ENCODE peak calls at places on chromosomes 13 and 19, in five cellular contexts. X is NCI-H1930; E is stimulated activated CD4-positive, alpha-beta T cell treated with anti-CD3 and anti-CD28 coated beads, Interleukin-4, amount 100 ng/mL, for 48 hours; Z is LoVo; Y is colonic mucosa. C is an unnamed sample.

GRCh38 chr19:1151917-1152601 is 22.0 kb downstream of the SBNO2 start:
- DNase-seq in X (no peak), E (no peak), Z (no peak), Y (no peak), C (no peak)

GRCh38 chr19:1248454-1249297 is at the start of gene MIDN:
- DNase-seq in X (peak; percentile 88), E (peak; percentile 72), Z (peak; percentile 78), Y (peak; percentile 88), C (peak; percentile 87)

GRCh38 chr13:42272115-42272756 is at the start of gene AKAP11:
- DNase-seq in X (no peak), E (peak; percentile 37), Z (peak; percentile 24), Y (peak; percentile 53), C (no peak)

GRCh38 chr19:2253106-2254051 is 2.8 kb downstream of the JSRP1 start:
- DNase-seq in X (no peak), E (no peak), Z (no peak), Y (no peak), C (no peak)

GRCh38 chr13:45446181-45446580 is 18.6 kb upstream of the COG3 start:
- DNase-seq in X (no peak), E (no peak), Z (no peak), Y (no peak), C (no peak)

GRCh38 chr13:54415753-54416366 is 1387.2 kb downstream of the OLFM4 start:
- DNase-seq in X (no peak), E (no peak), Z (no peak), Y (no peak), C (no peak)

GRCh38 chr13:48662226-48662625 is 8.5 kb downstream of the CYSLTR2 start:
- DNase-seq in X (no peak), E (no peak), Z (no peak), Y (no peak), C (no peak)

GRCh38 chr19:13045812-13046211 is 50.5 kb downstream of the NFIX start:
- DNase-seq in X (no peak), E (no peak), Z (no peak), Y (no peak), C (no peak)

C was measured in GOT3.